ENCODE peak calls at places on chromosome 17, in seven cellular contexts. One of them, this sample, is unnamed.

GRCh38 chr17:39139137-39139516 is 12.3 kb downstream of the PLXDC1 start:
- DNase-seq in vagina: no peak
- DNase-seq in fibroblast of pulmonary artery: peak
- DNase-seq in upper lobe of left lung: no peak
- DNase-seq in AG04450: peak
- DNase-seq in glutamatergic neuron: no peak
- DNase-seq in osteoblast: peak
- DNase-seq in this sample: no peak

GRCh38 chr17:60392845-60393702 is 1.1 kb upstream of the USP32 start:
- DNase-seq in vagina: no peak
- DNase-seq in fibroblast of pulmonary artery: peak
- DNase-seq in upper lobe of left lung: peak
- DNase-seq in AG04450: no peak
- DNase-seq in glutamatergic neuron: no peak
- DNase-seq in osteoblast: peak
- DNase-seq in this sample: peak

GRCh38 chr17:17484451-17484899 is 7.7 kb downstream of the MED9 start:
- DNase-seq in vagina: no peak
- DNase-seq in fibroblast of pulmonary artery: peak
- DNase-seq in upper lobe of left lung: no peak
- DNase-seq in AG04450: no peak
- DNase-seq in glutamatergic neuron: no peak
- DNase-seq in osteoblast: peak
- DNase-seq in this sample: no peak

GRCh38 chr17:45293413-45294211 is 23.2 kb downstream of the MAP3K14 start:
- DNase-seq in vagina: no peak
- DNase-seq in fibroblast of pulmonary artery: peak
- DNase-seq in upper lobe of left lung: peak
- DNase-seq in AG04450: peak
- DNase-seq in glutamatergic neuron: peak
- DNase-seq in osteoblast: peak
- DNase-seq in this sample: peak

GRCh38 chr17:17363638-17364337 is 60.6 kb downstream of the NT5M start:
- DNase-seq in vagina: no peak
- DNase-seq in fibroblast of pulmonary artery: no peak
- DNase-seq in upper lobe of left lung: peak
- DNase-seq in AG04450: no peak
- DNase-seq in glutamatergic neuron: peak
- DNase-seq in osteoblast: peak
- DNase-seq in this sample: no peak

GRCh38 chr17:29140051-29140582 is 40.1 kb downstream of the MYO18A start:
- DNase-seq in vagina: no peak
- DNase-seq in fibroblast of pulmonary artery: peak
- DNase-seq in upper lobe of left lung: peak
- DNase-seq in AG04450: no peak
- DNase-seq in glutamatergic neuron: peak
- DNase-seq in osteoblast: peak
- DNase-seq in this sample: no peak

GRCh38 chr17:75159196-75160031 is 5.1 kb upstream of the JPT1 start:
- DNase-seq in vagina: no peak
- DNase-seq in fibroblast of pulmonary artery: peak
- DNase-seq in upper lobe of left lung: no peak
- DNase-seq in AG04450: no peak
- DNase-seq in glutamatergic neuron: no peak
- DNase-seq in osteoblast: peak
- DNase-seq in this sample: no peak

GRCh38 chr17:32958418-32958817 is 30.5 kb downstream of the TMEM98 start:
- DNase-seq in vagina: no peak
- DNase-seq in fibroblast of pulmonary artery: no peak
- DNase-seq in upper lobe of left lung: no peak
- DNase-seq in AG04450: no peak
- DNase-seq in glutamatergic neuron: no peak
- DNase-seq in osteoblast: no peak
- DNase-seq in this sample: peak

GRCh38 chr17:16425698-16426659 is 10.6 kb downstream of the TRPV2 start:
- DNase-seq in vagina: no peak
- DNase-seq in fibroblast of pulmonary artery: no peak
- DNase-seq in upper lobe of left lung: no peak
- DNase-seq in AG04450: no peak
- DNase-seq in glutamatergic neuron: no peak
- DNase-seq in osteoblast: peak
- DNase-seq in this sample: no peak

GRCh38 chr17:27562777-27563455 is 68.1 kb upstream of the LGALS9 start:
- DNase-seq in vagina: no peak
- DNase-seq in fibroblast of pulmonary artery: peak
- DNase-seq in upper lobe of left lung: no peak
- DNase-seq in AG04450: no peak
- DNase-seq in glutamatergic neuron: no peak
- DNase-seq in osteoblast: no peak
- DNase-seq in this sample: no peak

GRCh38 chr17:72498671-72499210 is 377.9 kb downstream of the SOX9 start:
- DNase-seq in vagina: no peak
- DNase-seq in fibroblast of pulmonary artery: no peak
- DNase-seq in upper lobe of left lung: no peak
- DNase-seq in AG04450: no peak
- DNase-seq in glutamatergic neuron: no peak
- DNase-seq in osteoblast: no peak
- DNase-seq in this sample: no peak

GRCh38 chr17:64498308-64499203 is 1.7 kb upstream of the POLG2 start:
- DNase-seq in vagina: no peak
- DNase-seq in fibroblast of pulmonary artery: no peak
- DNase-seq in upper lobe of left lung: no peak
- DNase-seq in AG04450: no peak
- DNase-seq in glutamatergic neuron: no peak
- DNase-seq in osteoblast: no peak
- DNase-seq in this sample: no peak

GRCh38 chr17:33778505-33779398 is 476.3 kb upstream of the CCL2 start:
- DNase-seq in vagina: no peak
- DNase-seq in fibroblast of pulmonary artery: peak
- DNase-seq in upper lobe of left lung: peak
- DNase-seq in AG04450: peak
- DNase-seq in glutamatergic neuron: peak
- DNase-seq in osteoblast: peak
- DNase-seq in this sample: peak

GRCh38 chr17:73532441-73532901 is 111.8 kb downstream of the SDK2 start:
- DNase-seq in vagina: no peak
- DNase-seq in fibroblast of pulmonary artery: no peak
- DNase-seq in upper lobe of left lung: no peak
- DNase-seq in AG04450: no peak
- DNase-seq in glutamatergic neuron: no peak
- DNase-seq in osteoblast: peak
- DNase-seq in this sample: no peak

GRCh38 chr17:35073991-35074627 is 10.6 kb upstream of the RFFL start:
- DNase-seq in vagina: no peak
- DNase-seq in fibroblast of pulmonary artery: no peak
- DNase-seq in upper lobe of left lung: no peak
- DNase-seq in AG04450: no peak
- DNase-seq in glutamatergic neuron: no peak
- DNase-seq in osteoblast: no peak
- DNase-seq in this sample: no peak

GRCh38 chr17:42342242-42343008 is 45.8 kb downstream of the STAT3 start:
- DNase-seq in vagina: no peak
- DNase-seq in fibroblast of pulmonary artery: no peak
- DNase-seq in upper lobe of left lung: no peak
- DNase-seq in AG04450: no peak
- DNase-seq in glutamatergic neuron: no peak
- DNase-seq in osteoblast: peak
- DNase-seq in this sample: no peak

GRCh38 chr17:4728124-4728523 is 3.1 kb upstream of the MED11 start:
- DNase-seq in vagina: no peak
- DNase-seq in fibroblast of pulmonary artery: no peak
- DNase-seq in upper lobe of left lung: peak
- DNase-seq in AG04450: no peak
- DNase-seq in glutamatergic neuron: no peak
- DNase-seq in osteoblast: no peak
- DNase-seq in this sample: no peak

GRCh38 chr17:57407287-57408063 is 151.2 kb downstream of the MSI2 start:
- DNase-seq in vagina: no peak
- DNase-seq in fibroblast of pulmonary artery: no peak
- DNase-seq in upper lobe of left lung: peak
- DNase-seq in AG04450: no peak
- DNase-seq in glutamatergic neuron: no peak
- DNase-seq in osteoblast: no peak
- DNase-seq in this sample: peak

GRCh38 chr17:6455321-6455705 is 11.1 kb downstream of the PIMREG start:
- DNase-seq in vagina: no peak
- DNase-seq in fibroblast of pulmonary artery: peak
- DNase-seq in upper lobe of left lung: no peak
- DNase-seq in AG04450: no peak
- DNase-seq in glutamatergic neuron: peak
- DNase-seq in osteoblast: peak
- DNase-seq in this sample: peak

GRCh38 chr17:73342057-73342522 is 30.3 kb upstream of the CDC42EP4 start:
- DNase-seq in vagina: no peak
- DNase-seq in fibroblast of pulmonary artery: peak
- DNase-seq in upper lobe of left lung: peak
- DNase-seq in AG04450: no peak
- DNase-seq in glutamatergic neuron: peak
- DNase-seq in osteoblast: peak
- DNase-seq in this sample: no peak

GRCh38 chr17:2023692-2024571 is 1.2 kb downstream of the RTN4RL1 start:
- DNase-seq in vagina: no peak
- DNase-seq in fibroblast of pulmonary artery: peak
- DNase-seq in upper lobe of left lung: peak
- DNase-seq in AG04450: no peak
- DNase-seq in glutamatergic neuron: peak
- DNase-seq in osteoblast: peak
- DNase-seq in this sample: no peak
- TF ChIP-seq CTCF in vagina: no peak
- TF ChIP-seq CTCF in fibroblast of pulmonary artery: no peak
- TF ChIP-seq CTCF in upper lobe of left lung: no peak
- TF ChIP-seq CTCF in AG04450: no peak
- TF ChIP-seq CTCF in glutamatergic neuron: no peak
- TF ChIP-seq CTCF in osteoblast: no peak
- TF ChIP-seq CTCF in this sample: peak

DNA sequence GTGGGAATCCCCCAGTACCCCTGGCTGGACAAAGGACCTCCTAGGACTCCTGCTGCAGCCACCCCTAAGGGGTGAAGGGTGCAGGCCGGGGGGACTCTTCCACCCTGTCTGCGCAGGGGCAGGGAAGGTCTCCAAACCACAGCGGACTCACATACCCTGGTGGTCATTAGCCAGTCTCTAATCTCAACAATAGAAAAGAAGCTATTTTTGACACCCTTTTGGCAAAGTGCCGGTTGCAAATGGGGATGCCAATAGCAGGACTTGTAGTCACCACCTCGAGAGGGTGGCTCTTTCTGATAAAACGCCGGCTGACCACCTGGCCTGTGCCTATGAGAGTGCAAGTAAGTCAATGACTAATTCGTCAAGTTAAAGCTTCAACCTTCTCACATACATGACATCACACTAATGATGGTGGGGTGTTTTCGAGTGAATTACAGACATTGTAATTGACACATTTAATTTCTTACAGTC is 23.0 kb upstream of the DNAH17 start:
- DNase-seq in vagina: no peak
- DNase-seq in fibroblast of pulmonary artery: peak
- DNase-seq in upper lobe of left lung: no peak
- DNase-seq in AG04450: no peak
- DNase-seq in glutamatergic neuron: no peak
- DNase-seq in osteoblast: peak
- DNase-seq in this sample: no peak
- TF ChIP-seq CTCF in vagina: no peak
- TF ChIP-seq CTCF in fibroblast of pulmonary artery: no peak
- TF ChIP-seq CTCF in upper lobe of left lung: no peak
- TF ChIP-seq CTCF in AG04450: no peak
- TF ChIP-seq CTCF in glutamatergic neuron: no peak
- TF ChIP-seq CTCF in osteoblast: no peak
- TF ChIP-seq CTCF in this sample: no peak

GRCh38 chr17:81291662-81292061 is 3.4 kb downstream of the SLC38A10 start:
- DNase-seq in vagina: no peak
- DNase-seq in fibroblast of pulmonary artery: peak
- DNase-seq in upper lobe of left lung: peak
- DNase-seq in AG04450: no peak
- DNase-seq in glutamatergic neuron: peak
- DNase-seq in osteoblast: peak
- DNase-seq in this sample: no peak
- TF ChIP-seq CTCF in vagina: peak
- TF ChIP-seq CTCF in fibroblast of pulmonary artery: peak
- TF ChIP-seq CTCF in upper lobe of left lung: peak
- TF ChIP-seq CTCF in AG04450: peak
- TF ChIP-seq CTCF in glutamatergic neuron: peak
- TF ChIP-seq CTCF in osteoblast: peak
- TF ChIP-seq CTCF in this sample: peak

DNA sequence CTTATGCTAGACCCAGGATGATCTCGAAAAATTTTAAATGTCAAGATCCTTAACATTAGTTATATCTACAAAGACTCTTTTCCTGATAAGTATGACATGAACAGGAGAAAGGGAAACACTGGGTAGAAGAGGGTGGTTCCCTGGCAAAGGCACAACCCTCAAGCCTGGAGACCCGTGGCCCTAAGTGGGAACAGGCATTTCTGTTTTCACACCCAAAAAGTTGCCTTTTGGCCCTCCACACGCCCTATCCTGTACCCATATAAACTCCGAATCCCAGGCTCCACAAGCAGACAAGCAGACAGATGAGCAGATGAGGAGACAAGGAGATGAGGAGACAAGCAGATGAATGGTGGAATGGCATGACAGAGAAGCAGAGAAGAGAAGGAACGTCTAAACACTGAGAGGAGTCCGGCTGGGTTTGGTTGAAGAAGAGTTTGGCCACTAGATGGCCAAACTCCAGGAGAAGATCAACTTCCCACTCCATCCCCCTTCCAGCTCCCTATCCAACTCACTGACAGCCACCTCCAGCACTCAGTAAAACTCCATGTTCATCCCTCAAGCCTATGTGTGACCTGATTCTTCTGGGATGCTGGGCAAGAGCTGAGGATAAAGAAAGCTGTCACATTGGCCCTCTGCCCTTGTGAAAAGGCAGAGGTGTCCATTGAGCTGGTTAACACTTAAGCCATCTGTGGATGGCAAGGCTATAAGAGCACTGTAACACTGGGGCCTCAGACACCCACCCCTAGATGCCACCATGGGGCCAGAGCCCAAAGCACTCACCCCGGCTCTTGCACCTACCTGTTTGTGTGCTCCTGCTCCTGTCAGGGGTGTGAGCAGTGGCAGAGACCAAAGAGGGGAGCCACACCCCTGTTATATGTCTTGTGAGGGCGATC is 139.6 kb upstream of the FAM20A start:
- DNase-seq in vagina: no peak
- DNase-seq in fibroblast of pulmonary artery: no peak
- DNase-seq in upper lobe of left lung: no peak
- DNase-seq in AG04450: no peak
- DNase-seq in glutamatergic neuron: no peak
- DNase-seq in osteoblast: no peak
- DNase-seq in this sample: no peak
- TF ChIP-seq CTCF in vagina: no peak
- TF ChIP-seq CTCF in fibroblast of pulmonary artery: no peak
- TF ChIP-seq CTCF in upper lobe of left lung: no peak
- TF ChIP-seq CTCF in AG04450: no peak
- TF ChIP-seq CTCF in glutamatergic neuron: no peak
- TF ChIP-seq CTCF in osteoblast: peak
- TF ChIP-seq CTCF in this sample: no peak

GRCh38 chr17:78422267-78422605 is 43.8 kb downstream of the PGS1 start:
- DNase-seq in vagina: no peak
- DNase-seq in fibroblast of pulmonary artery: no peak
- DNase-seq in upper lobe of left lung: no peak
- DNase-seq in AG04450: no peak
- DNase-seq in glutamatergic neuron: no peak
- DNase-seq in osteoblast: no peak
- DNase-seq in this sample: no peak
- TF ChIP-seq CTCF in vagina: no peak
- TF ChIP-seq CTCF in fibroblast of pulmonary artery: no peak
- TF ChIP-seq CTCF in upper lobe of left lung: no peak
- TF ChIP-seq CTCF in AG04450: no peak
- TF ChIP-seq CTCF in glutamatergic neuron: no peak
- TF ChIP-seq CTCF in osteoblast: no peak
- TF ChIP-seq CTCF in this sample: no peak

This sample was measured in LNCaP clone FGC.